ENCODE peak calls at places on chromosome 14, in nine cellular contexts. One of them, this sample, is unnamed.

GRCh38 chr14:75831455-75831854 is 150.3 kb downstream of the TGFB3 start:
- DNase-seq in lower lobe of right lung: peak; percentile 86
- DNase-seq in endodermal cell: no peak
- DNase-seq in dorsolateral prefrontal cortex: no peak
- DNase-seq in upper lobe of left lung: peak; percentile 39
- DNase-seq in upper lobe of right lung: peak; percentile 86
- DNase-seq in CD4-positive, alpha-beta T cell: peak; percentile 56
- DNase-seq in heart left ventricle: peak; percentile 70
- DNase-seq in substantia nigra: no peak
- DNase-seq in this sample: no peak

GRCh38 chr14:101178184-101179072 is 274.9 kb upstream of the RTL1 start:
- DNase-seq in lower lobe of right lung: no peak
- DNase-seq in endodermal cell: no peak
- DNase-seq in dorsolateral prefrontal cortex: no peak
- DNase-seq in upper lobe of left lung: no peak
- DNase-seq in upper lobe of right lung: peak; percentile 46
- DNase-seq in CD4-positive, alpha-beta T cell: no peak
- DNase-seq in heart left ventricle: no peak
- DNase-seq in substantia nigra: no peak
- DNase-seq in this sample: peak; percentile 41

GRCh38 chr14:58072288-58073071 is 79.5 kb downstream of the ARMH4 start:
- DNase-seq in lower lobe of right lung: no peak
- DNase-seq in endodermal cell: peak; percentile 86
- DNase-seq in dorsolateral prefrontal cortex: no peak
- DNase-seq in upper lobe of left lung: no peak
- DNase-seq in upper lobe of right lung: no peak
- DNase-seq in CD4-positive, alpha-beta T cell: peak; percentile 0
- DNase-seq in heart left ventricle: peak; percentile 51
- DNase-seq in substantia nigra: peak; percentile 23
- DNase-seq in this sample: no peak

GRCh38 chr14:36430662-36431084 is 89.4 kb downstream of the NKX2-1 start:
- DNase-seq in lower lobe of right lung: no peak
- DNase-seq in endodermal cell: no peak
- DNase-seq in dorsolateral prefrontal cortex: no peak
- DNase-seq in upper lobe of left lung: no peak
- DNase-seq in upper lobe of right lung: no peak
- DNase-seq in CD4-positive, alpha-beta T cell: no peak
- DNase-seq in heart left ventricle: no peak
- DNase-seq in substantia nigra: no peak
- DNase-seq in this sample: no peak

GRCh38 chr14:22332671-22333407 is 256.2 kb downstream of the DAD1 start:
- DNase-seq in lower lobe of right lung: no peak
- DNase-seq in endodermal cell: no peak
- DNase-seq in dorsolateral prefrontal cortex: no peak
- DNase-seq in upper lobe of left lung: no peak
- DNase-seq in upper lobe of right lung: no peak
- DNase-seq in CD4-positive, alpha-beta T cell: no peak
- DNase-seq in heart left ventricle: no peak
- DNase-seq in substantia nigra: no peak
- DNase-seq in this sample: no peak

GRCh38 chr14:59629384-59630158 is 53.0 kb upstream of the CCDC175 start:
- DNase-seq in lower lobe of right lung: no peak
- DNase-seq in endodermal cell: no peak
- DNase-seq in dorsolateral prefrontal cortex: no peak
- DNase-seq in upper lobe of left lung: no peak
- DNase-seq in upper lobe of right lung: no peak
- DNase-seq in CD4-positive, alpha-beta T cell: no peak
- DNase-seq in heart left ventricle: no peak
- DNase-seq in substantia nigra: no peak
- DNase-seq in this sample: no peak

GRCh38 chr14:61561657-61562276 is 133.5 kb upstream of the HIF1A start:
- DNase-seq in lower lobe of right lung: peak; percentile 66
- DNase-seq in endodermal cell: peak; percentile 69
- DNase-seq in dorsolateral prefrontal cortex: peak; percentile 52
- DNase-seq in upper lobe of left lung: no peak
- DNase-seq in upper lobe of right lung: peak; percentile 74
- DNase-seq in CD4-positive, alpha-beta T cell: no peak
- DNase-seq in heart left ventricle: peak; percentile 69
- DNase-seq in substantia nigra: no peak
- DNase-seq in this sample: peak; percentile 81

GRCh38 chr14:76998777-76999366 is 29.6 kb downstream of the IRF2BPL start:
- DNase-seq in lower lobe of right lung: no peak
- DNase-seq in endodermal cell: no peak
- DNase-seq in dorsolateral prefrontal cortex: no peak
- DNase-seq in upper lobe of left lung: no peak
- DNase-seq in upper lobe of right lung: no peak
- DNase-seq in CD4-positive, alpha-beta T cell: no peak
- DNase-seq in heart left ventricle: no peak
- DNase-seq in substantia nigra: no peak
- DNase-seq in this sample: no peak

GRCh38 chr14:64234877-64235651 is 59.1 kb downstream of the ESR2 start:
- DNase-seq in lower lobe of right lung: no peak
- DNase-seq in endodermal cell: peak; percentile 49
- DNase-seq in dorsolateral prefrontal cortex: no peak
- DNase-seq in upper lobe of left lung: no peak
- DNase-seq in upper lobe of right lung: no peak
- DNase-seq in CD4-positive, alpha-beta T cell: no peak
- DNase-seq in heart left ventricle: no peak
- DNase-seq in substantia nigra: no peak
- DNase-seq in this sample: no peak

GRCh38 chr14:100076630-100077029 is 11.4 kb downstream of the EVL start:
- DNase-seq in lower lobe of right lung: peak; percentile 71
- DNase-seq in endodermal cell: no peak
- DNase-seq in dorsolateral prefrontal cortex: no peak
- DNase-seq in upper lobe of left lung: no peak
- DNase-seq in upper lobe of right lung: peak; percentile 74
- DNase-seq in CD4-positive, alpha-beta T cell: no peak
- DNase-seq in heart left ventricle: no peak
- DNase-seq in substantia nigra: no peak
- DNase-seq in this sample: no peak

GRCh38 chr14:101600336-101600890 is 39.1 kb downstream of the DIO3 start:
- DNase-seq in lower lobe of right lung: no peak
- DNase-seq in endodermal cell: no peak
- DNase-seq in dorsolateral prefrontal cortex: no peak
- DNase-seq in upper lobe of left lung: no peak
- DNase-seq in upper lobe of right lung: no peak
- DNase-seq in CD4-positive, alpha-beta T cell: no peak
- DNase-seq in heart left ventricle: no peak
- DNase-seq in substantia nigra: no peak
- DNase-seq in this sample: peak; percentile 38

GRCh38 chr14:100532916-100533630 is 54.1 kb downstream of the BEGAIN start:
- DNase-seq in lower lobe of right lung: peak; percentile 46
- DNase-seq in endodermal cell: no peak
- DNase-seq in dorsolateral prefrontal cortex: peak; percentile 42
- DNase-seq in upper lobe of left lung: no peak
- DNase-seq in upper lobe of right lung: peak; percentile 61
- DNase-seq in CD4-positive, alpha-beta T cell: no peak
- DNase-seq in heart left ventricle: peak; percentile 22
- DNase-seq in substantia nigra: no peak
- DNase-seq in this sample: peak; percentile 64

GRCh38 chr14:78972440-78972839 is 802.3 kb downstream of the NRXN3 start:
- DNase-seq in lower lobe of right lung: no peak
- DNase-seq in endodermal cell: no peak
- DNase-seq in dorsolateral prefrontal cortex: no peak
- DNase-seq in upper lobe of left lung: peak; percentile 25
- DNase-seq in upper lobe of right lung: no peak
- DNase-seq in CD4-positive, alpha-beta T cell: no peak
- DNase-seq in heart left ventricle: no peak
- DNase-seq in substantia nigra: no peak
- DNase-seq in this sample: no peak

GRCh38 chr14:67188326-67188725 is 914 bp upstream of the GARIN2 start:
- DNase-seq in lower lobe of right lung: no peak
- DNase-seq in endodermal cell: no peak
- DNase-seq in dorsolateral prefrontal cortex: no peak
- DNase-seq in upper lobe of left lung: no peak
- DNase-seq in upper lobe of right lung: no peak
- DNase-seq in CD4-positive, alpha-beta T cell: no peak
- DNase-seq in heart left ventricle: no peak
- DNase-seq in substantia nigra: no peak
- DNase-seq in this sample: no peak

GRCh38 chr14:67187826-67188225 is 1.4 kb upstream of the GARIN2 start:
- DNase-seq in lower lobe of right lung: no peak
- DNase-seq in endodermal cell: no peak
- DNase-seq in dorsolateral prefrontal cortex: no peak
- DNase-seq in upper lobe of left lung: no peak
- DNase-seq in upper lobe of right lung: no peak
- DNase-seq in CD4-positive, alpha-beta T cell: no peak
- DNase-seq in heart left ventricle: no peak
- DNase-seq in substantia nigra: no peak
- DNase-seq in this sample: no peak

GRCh38 chr14:67186789-67187188 is 2.5 kb upstream of the GARIN2 start:
- DNase-seq in lower lobe of right lung: no peak
- DNase-seq in endodermal cell: no peak
- DNase-seq in dorsolateral prefrontal cortex: no peak
- DNase-seq in upper lobe of left lung: no peak
- DNase-seq in upper lobe of right lung: no peak
- DNase-seq in CD4-positive, alpha-beta T cell: no peak
- DNase-seq in heart left ventricle: no peak
- DNase-seq in substantia nigra: no peak
- DNase-seq in this sample: no peak

GRCh38 chr14:67187210-67187609 is 2.0 kb upstream of the GARIN2 start:
- DNase-seq in lower lobe of right lung: no peak
- DNase-seq in endodermal cell: no peak
- DNase-seq in dorsolateral prefrontal cortex: no peak
- DNase-seq in upper lobe of left lung: no peak
- DNase-seq in upper lobe of right lung: no peak
- DNase-seq in CD4-positive, alpha-beta T cell: no peak
- DNase-seq in heart left ventricle: no peak
- DNase-seq in substantia nigra: no peak
- DNase-seq in this sample: no peak

DNA sequence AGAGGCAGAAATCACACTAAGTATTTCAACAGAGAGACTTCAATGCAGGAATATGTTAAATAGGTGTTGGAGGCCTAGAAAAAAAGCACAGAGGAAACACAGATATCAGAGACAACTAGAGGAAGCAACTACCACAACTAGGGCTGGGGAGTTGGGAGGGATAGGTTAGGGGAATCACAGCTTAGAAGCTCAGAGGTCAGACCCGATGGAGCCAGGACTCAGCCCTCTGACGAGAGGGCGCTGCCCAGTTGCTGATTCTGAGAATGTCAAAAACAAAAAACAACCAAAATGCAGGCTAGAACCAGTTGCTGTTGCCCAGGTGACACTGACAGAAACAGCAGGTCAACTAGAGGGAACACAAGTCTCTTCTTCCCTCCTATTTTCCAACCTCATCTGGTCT is 2.9 kb upstream of the GARIN2 start:
- DNase-seq in lower lobe of right lung: no peak
- DNase-seq in endodermal cell: no peak
- DNase-seq in dorsolateral prefrontal cortex: no peak
- DNase-seq in upper lobe of left lung: no peak
- DNase-seq in upper lobe of right lung: no peak
- DNase-seq in CD4-positive, alpha-beta T cell: no peak
- DNase-seq in heart left ventricle: no peak
- DNase-seq in substantia nigra: no peak
- DNase-seq in this sample: no peak
- H3K27ac ChIP-seq in lower lobe of right lung: no peak overlapping the region
- H3K27ac ChIP-seq in endodermal cell: no peak overlapping the region
- H3K27ac ChIP-seq in dorsolateral prefrontal cortex: no peak overlapping the region
- H3K27ac ChIP-seq in upper lobe of left lung: no peak overlapping the region
- H3K27ac ChIP-seq in upper lobe of right lung: no peak overlapping the region
- H3K27ac ChIP-seq in CD4-positive, alpha-beta T cell: no peak overlapping the region
- H3K27ac ChIP-seq in heart left ventricle: no peak overlapping the region
- H3K27ac ChIP-seq in substantia nigra: no peak overlapping the region
- H3K27ac ChIP-seq in this sample: peak overlapping the region; percentile 43

GRCh38 chr14:70935135-70935534 is 27.9 kb downstream of the PCNX1 start:
- DNase-seq in lower lobe of right lung: no peak
- DNase-seq in endodermal cell: no peak
- DNase-seq in dorsolateral prefrontal cortex: no peak
- DNase-seq in upper lobe of left lung: no peak
- DNase-seq in upper lobe of right lung: no peak
- DNase-seq in CD4-positive, alpha-beta T cell: no peak
- DNase-seq in heart left ventricle: no peak
- DNase-seq in substantia nigra: no peak
- DNase-seq in this sample: no peak
- H3K27ac ChIP-seq in lower lobe of right lung: peak overlapping the region; percentile 14
- H3K27ac ChIP-seq in endodermal cell: no peak overlapping the region
- H3K27ac ChIP-seq in dorsolateral prefrontal cortex: no peak overlapping the region
- H3K27ac ChIP-seq in upper lobe of left lung: peak overlapping the region; percentile 59
- H3K27ac ChIP-seq in upper lobe of right lung: peak overlapping the region; percentile 59
- H3K27ac ChIP-seq in CD4-positive, alpha-beta T cell: peak overlapping the region; percentile 27
- H3K27ac ChIP-seq in heart left ventricle: no peak overlapping the region
- H3K27ac ChIP-seq in substantia nigra: no peak overlapping the region
- H3K27ac ChIP-seq in this sample: peak overlapping the region; percentile 64

GRCh38 chr14:93045965-93046695 is 69.6 kb downstream of the ITPK1 start:
- DNase-seq in lower lobe of right lung: no peak
- DNase-seq in endodermal cell: no peak
- DNase-seq in dorsolateral prefrontal cortex: no peak
- DNase-seq in upper lobe of left lung: no peak
- DNase-seq in upper lobe of right lung: no peak
- DNase-seq in CD4-positive, alpha-beta T cell: no peak
- DNase-seq in heart left ventricle: no peak
- DNase-seq in substantia nigra: no peak
- DNase-seq in this sample: peak; percentile 69
- H3K27ac ChIP-seq in lower lobe of right lung: no peak overlapping the region
- H3K27ac ChIP-seq in endodermal cell: no peak overlapping the region
- H3K27ac ChIP-seq in dorsolateral prefrontal cortex: peak overlapping the region; percentile 67
- H3K27ac ChIP-seq in upper lobe of left lung: no peak overlapping the region
- H3K27ac ChIP-seq in upper lobe of right lung: no peak overlapping the region
- H3K27ac ChIP-seq in CD4-positive, alpha-beta T cell: no peak overlapping the region
- H3K27ac ChIP-seq in heart left ventricle: peak overlapping the region; percentile 61
- H3K27ac ChIP-seq in substantia nigra: peak overlapping the region; percentile 54
- H3K27ac ChIP-seq in this sample: no peak overlapping the region

GRCh38 chr14:103651585-103651984 is 22.6 kb downstream of the KLC1 start:
- DNase-seq in lower lobe of right lung: no peak
- DNase-seq in endodermal cell: no peak
- DNase-seq in dorsolateral prefrontal cortex: no peak
- DNase-seq in upper lobe of left lung: no peak
- DNase-seq in upper lobe of right lung: no peak
- DNase-seq in CD4-positive, alpha-beta T cell: no peak
- DNase-seq in heart left ventricle: no peak
- DNase-seq in substantia nigra: no peak
- DNase-seq in this sample: no peak
- H3K27ac ChIP-seq in lower lobe of right lung: no peak overlapping the region
- H3K27ac ChIP-seq in endodermal cell: peak overlapping the region; percentile 24
- H3K27ac ChIP-seq in dorsolateral prefrontal cortex: no peak overlapping the region
- H3K27ac ChIP-seq in upper lobe of left lung: no peak overlapping the region
- H3K27ac ChIP-seq in upper lobe of right lung: no peak overlapping the region
- H3K27ac ChIP-seq in CD4-positive, alpha-beta T cell: no peak overlapping the region
- H3K27ac ChIP-seq in heart left ventricle: no peak overlapping the region
- H3K27ac ChIP-seq in substantia nigra: no peak overlapping the region
- H3K27ac ChIP-seq in this sample: no peak overlapping the region

DNA sequence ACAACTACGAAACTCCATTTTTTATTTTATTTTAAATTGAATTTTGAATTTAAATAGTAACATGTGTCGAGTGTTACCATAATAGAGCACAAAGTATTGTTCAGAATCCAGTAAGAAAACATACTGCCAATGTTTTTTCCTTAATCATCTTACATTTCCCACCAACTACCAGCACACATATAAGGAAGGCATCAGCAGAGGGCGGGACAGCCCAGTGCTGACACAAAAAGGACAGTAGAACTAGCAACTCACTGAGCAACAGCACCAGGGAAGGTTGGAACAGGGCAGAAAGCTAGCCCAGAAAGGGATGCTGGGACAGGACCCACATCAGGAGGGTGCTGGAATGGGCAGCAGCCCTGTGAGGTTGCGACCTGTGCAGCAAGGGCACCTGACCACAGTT is 43.9 kb downstream of the DICER1 start:
- DNase-seq in lower lobe of right lung: no peak
- DNase-seq in endodermal cell: no peak
- DNase-seq in dorsolateral prefrontal cortex: no peak
- DNase-seq in upper lobe of left lung: no peak
- DNase-seq in upper lobe of right lung: no peak
- DNase-seq in CD4-positive, alpha-beta T cell: no peak
- DNase-seq in heart left ventricle: no peak
- DNase-seq in substantia nigra: peak; percentile 31
- DNase-seq in this sample: no peak
- H3K27ac ChIP-seq in lower lobe of right lung: no peak overlapping the region
- H3K27ac ChIP-seq in endodermal cell: no peak overlapping the region
- H3K27ac ChIP-seq in dorsolateral prefrontal cortex: no peak overlapping the region
- H3K27ac ChIP-seq in upper lobe of left lung: no peak overlapping the region
- H3K27ac ChIP-seq in upper lobe of right lung: no peak overlapping the region
- H3K27ac ChIP-seq in CD4-positive, alpha-beta T cell: no peak overlapping the region
- H3K27ac ChIP-seq in heart left ventricle: no peak overlapping the region
- H3K27ac ChIP-seq in substantia nigra: peak overlapping the region; percentile 36
- H3K27ac ChIP-seq in this sample: no peak overlapping the region

This sample was measured in spleen.